ENCODE peak calls at places on chromosome 16, in four cellular contexts. V is CD4-positive, alpha-beta memory T cell; B is HCT116; P is keratinocyte. A is an unnamed sample.

GRCh38 chr16:81709369-81709900 is 69.7 kb upstream of the PLCG2 start:
- DNase-seq in V (no peak), B (no peak), P (no peak), A (no peak)

GRCh38 chr16:52569296-52569695 is 22.4 kb upstream of the TOX3 start:
- DNase-seq in V (no peak), B (no peak), P (no peak), A (no peak)

GRCh38 chr16:88315543-88316105 is 67.1 kb upstream of the ZNF469 start:
- DNase-seq in B (peak; percentile 40), V (no peak), P (no peak), A (no peak)

GRCh38 chr16:2842340-2843000 is 12.4 kb downstream of the ZG16B start:
- DNase-seq in V (peak; percentile 56), B (peak; percentile 98), P (no peak), A (peak; percentile 63)

GRCh38 chr16:57693539-57693938 is 1.1 kb upstream of the DRC7 start:
- DNase-seq in P (no peak), B (no peak), V (no peak), A (no peak)

GRCh38 chr16:17563340-17563739 is 92.6 kb upstream of the XYLT1 start:
- DNase-seq in V (no peak), P (no peak), B (no peak), A (no peak)

GRCh38 chr16:56107944-56108583 is 83.2 kb upstream of the GNAO1 start:
- DNase-seq in V (no peak), P (no peak), B (no peak), A (no peak)

GRCh38 chr16:10601444-10602401 is 21.3 kb upstream of the EMP2 start:
- DNase-seq in B (no peak), P (no peak), V (no peak), A (no peak)

GRCh38 chr16:54928016-54928356 is 2.7 kb upstream of the IRX5 start:
- DNase-seq in V (no peak), B (no peak), P (no peak), A (no peak)

GRCh38 chr16:84411768-84412167 is 43.4 kb downstream of the ATP2C2 start:
- DNase-seq in P (no peak), V (no peak), B (no peak), A (no peak)

GRCh38 chr16:86882586-86883280 is 304.4 kb downstream of the FOXL1 start:
- DNase-seq in P (no peak), B (no peak), V (no peak), A (no peak)

GRCh38 chr16:20181386-20181785 is 107.7 kb upstream of the GPR139 start:
- DNase-seq in B (no peak), V (no peak), P (no peak), A (no peak)

GRCh38 chr16:20969386-20969785 is 68.8 kb downstream of the LYRM1 start:
- DNase-seq in B (no peak), V (no peak), P (no peak), A (no peak)

GRCh38 chr16:24853830-24854229 is 8.1 kb downstream of the SLC5A11 start:
- DNase-seq in V (no peak), B (no peak), P (no peak), A (no peak)

GRCh38 chr16:35552763-35553162 is 2093.4 kb downstream of the TP53TG3F start:
- DNase-seq in P (no peak), B (no peak), V (no peak), A (no peak)

GRCh38 chr16:78984887-78985464 is 615.6 kb downstream of the MAF start:
- DNase-seq in P (no peak), B (no peak), V (no peak), A (no peak)

GRCh38 chr16:75250809-75251279 is 580 bp downstream of the BCAR1 start:
- DNase-seq in V (no peak), P (no peak), B (no peak), A (no peak)

GRCh38 chr16:73572135-73572534 is 524.2 kb upstream of the ZFHX3 start:
- DNase-seq in P (no peak), B (no peak), V (no peak), A (no peak)

GRCh38 chr16:4634768-4635167 is 10.1 kb downstream of the MGRN1 start:
- DNase-seq in V (no peak), P (no peak), B (no peak), A (no peak)

GRCh38 chr16:87276091-87276561 is 41.1 kb downstream of the C16orf95 start:
- DNase-seq in B (no peak), V (no peak), P (no peak), A (no peak)

GRCh38 chr16:49856741-49857330 is 924 bp upstream of the ZNF423 start:
- DNase-seq in B (peak; percentile 35), P (no peak), V (peak; percentile 8), A (no peak)

DNA sequence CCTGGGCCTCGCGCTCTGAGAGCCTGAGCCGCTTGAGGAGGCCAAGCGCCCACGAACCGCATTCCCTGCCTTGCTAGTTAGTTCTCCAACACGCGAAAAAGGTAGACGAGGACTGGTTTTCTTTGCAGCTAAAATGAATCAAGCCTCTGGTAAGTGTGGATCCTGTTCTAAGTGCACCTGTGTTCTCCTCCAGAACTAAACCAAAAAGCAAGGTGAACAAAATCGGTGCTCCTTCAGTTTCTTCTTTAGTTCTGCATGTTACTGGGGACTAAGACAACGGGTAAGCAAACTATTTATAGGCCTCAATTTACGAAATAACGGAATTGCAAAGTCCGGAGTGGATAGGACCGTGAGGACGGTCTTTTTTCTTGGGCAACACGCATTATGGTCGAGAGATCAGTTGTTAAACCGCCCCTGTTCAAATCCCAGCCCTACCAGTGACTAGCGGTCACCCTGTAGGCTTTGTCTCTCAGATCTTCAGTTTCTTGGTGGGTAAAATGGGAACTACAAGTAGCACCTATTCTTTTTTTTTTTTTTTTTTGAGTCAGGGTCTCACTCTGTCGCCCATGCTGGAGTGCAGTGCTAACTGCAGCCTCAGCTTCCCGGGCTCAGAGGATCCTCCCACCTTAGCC is 993 bp upstream of the ANKRD11 start:
- DNase-seq in B (no peak), P (no peak), V (no peak), A (peak; percentile 44)
- H3K4me3 ChIP-seq in B (peak overlapping the region; percentile 74), P (peak overlapping the region; percentile 74), V (peak overlapping the region; percentile 72), A (peak overlapping the region; percentile 92)

GRCh38 chr16:67967183-67967955 is 1.1 kb downstream of the SLC12A4 start:
- DNase-seq in V (peak; percentile 19), B (no peak), P (peak; percentile 49), A (no peak)

GRCh38 chr16:67968440-67969285 is at the start of gene SLC12A4:
- DNase-seq in V (peak; percentile 83), B (peak; percentile 19), P (no peak), A (peak; percentile 79)

GRCh38 chr16:67967956-67968439 is 439 bp downstream of the SLC12A4 start:
- DNase-seq in B (no peak), P (no peak), V (no peak), A (no peak)

GRCh38 chr16:67965668-67966548 is 2.5 kb downstream of the SLC12A4 start:
- DNase-seq in P (peak; percentile 64), B (no peak), V (no peak), A (no peak)

GRCh38 chr16:67966549-67967182 is 1.8 kb downstream of the SLC12A4 start:
- DNase-seq in P (peak; percentile 85), B (peak; percentile 24), V (no peak), A (no peak)
- H3K4me3 ChIP-seq in P (peak overlapping the region; percentile 73), B (peak overlapping the region; percentile 86), V (no peak overlapping the region), A (no peak overlapping the region)

DNA sequence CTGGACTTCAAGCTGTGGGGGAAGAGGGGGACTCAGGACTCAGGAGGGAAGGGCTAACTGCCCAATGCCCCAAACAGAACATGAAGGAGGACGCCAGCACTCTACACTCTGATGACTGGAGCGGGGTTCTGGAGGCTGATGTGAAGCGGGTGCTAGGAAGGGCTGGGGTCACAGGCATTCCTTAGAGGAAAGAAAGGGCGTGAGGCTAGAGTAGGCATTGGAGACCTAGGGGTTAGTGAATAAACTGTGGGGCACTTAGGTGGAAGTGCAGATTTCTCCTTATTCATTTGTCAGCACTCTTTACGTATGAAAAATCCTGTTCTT is 760 bp upstream of the LMF1 start:
- DNase-seq in B (no peak), V (no peak), P (no peak), A (no peak)
- H3K4me3 ChIP-seq in B (no peak overlapping the region), V (no peak overlapping the region), P (no peak overlapping the region), A (peak overlapping the region; percentile 47)

GRCh38 chr16:30893744-30894539 is at the start of gene BCL7C:
- DNase-seq in B (peak; percentile 65), P (peak; percentile 42), V (peak; percentile 63), A (no peak)

GRCh38 chr16:30895592-30896202 is 717 bp upstream of the CTF1 start:
- DNase-seq in V (no peak), B (peak; percentile 34), P (peak; percentile 41), A (no peak)

GRCh38 chr16:30896890-30897730 is 696 bp downstream of the CTF1 start:
- DNase-seq in V (peak; percentile 56), B (peak; percentile 86), P (peak; percentile 48), A (peak; percentile 74)

GRCh38 chr16:30894540-30895368 is 877 bp upstream of the BCL7C start:
- DNase-seq in V (no peak), B (no peak), P (no peak), A (no peak)

DNA sequence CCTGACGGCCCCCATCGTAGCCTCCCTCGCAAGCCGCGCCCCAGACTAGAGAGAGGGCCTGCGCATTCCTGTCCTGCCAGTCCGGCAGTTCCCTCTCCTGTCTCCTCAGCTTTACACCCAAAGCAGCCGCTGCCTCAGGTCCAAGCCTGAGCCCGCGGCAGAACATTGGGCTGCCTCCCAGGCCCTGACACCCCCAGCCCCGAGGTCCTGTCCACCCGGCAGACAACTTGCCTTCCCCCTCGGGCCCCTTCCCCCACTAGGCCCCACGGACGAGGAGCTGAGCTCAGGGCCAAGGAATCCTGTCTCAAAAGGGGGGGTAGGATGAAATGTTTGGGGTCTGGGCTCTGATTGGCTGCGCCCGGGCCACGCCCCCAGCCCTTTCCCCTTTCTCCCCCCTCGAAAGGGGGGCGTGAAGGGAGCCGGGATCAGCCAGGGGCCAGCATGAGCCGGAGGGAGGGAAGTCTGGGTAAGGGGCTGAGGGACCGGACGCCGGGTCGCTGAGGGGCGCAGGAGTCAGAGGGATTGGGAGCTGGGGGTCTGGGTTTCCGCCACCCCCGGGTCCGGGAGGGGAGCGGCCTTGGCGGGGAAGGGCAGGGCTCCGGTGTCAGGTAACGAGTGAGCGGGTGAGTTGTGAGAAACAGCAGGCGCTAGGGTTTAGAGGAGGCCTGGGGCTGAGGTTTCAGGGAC is at the start of gene CTF1:
- DNase-seq in P (peak; percentile 72), V (no peak), B (peak; percentile 65), A (no peak)
- H3K4me3 ChIP-seq in P (peak within 1 kb of the TSS; percentile 49), V (no peak within 1 kb of the TSS), B (peak within 1 kb of the TSS; percentile 79), A (peak within 1 kb of the TSS; percentile 45)

GRCh38 chr16:8589293-8590160 is 784 bp downstream of the TMEM114 start:
- DNase-seq in P (no peak), V (no peak), B (no peak), A (no peak)
- H3K4me3 ChIP-seq in P (peak overlapping the region; percentile 6), V (no peak overlapping the region), B (no peak overlapping the region), A (no peak overlapping the region)

A was measured in Jurkat, Clone E6-1.